ENCODE peak calls at places on chromosomes 7 and 10, in five cellular contexts. One of them, this sample, is unnamed.

GRCh38 chr10:77390481-77390891 is 247.1 kb downstream of the KCNMA1 start:
- DNase-seq in IMR-90: no peak
- DNase-seq in HepG2: no peak
- DNase-seq in K562: no peak
- DNase-seq in H1: no peak
- DNase-seq in this sample: no peak

GRCh38 chr7:4797858-4798705 is 22.7 kb downstream of the AP5Z1 start:
- DNase-seq in IMR-90: peak
- DNase-seq in HepG2: peak
- DNase-seq in K562: peak
- DNase-seq in H1: no peak
- DNase-seq in this sample: peak

GRCh38 chr10:18140957-18141888 is 999 bp downstream of the CACNB2 start:
- DNase-seq in IMR-90: no peak
- DNase-seq in HepG2: no peak
- DNase-seq in K562: no peak
- DNase-seq in H1: no peak
- DNase-seq in this sample: no peak

GRCh38 chr10:118045842-118046490 is 775 bp downstream of the RAB11FIP2 start:
- DNase-seq in IMR-90: peak
- DNase-seq in HepG2: peak
- DNase-seq in K562: no peak
- DNase-seq in H1: no peak
- DNase-seq in this sample: peak

GRCh38 chr7:28395806-28396205 is 16.5 kb upstream of the CREB5 start:
- DNase-seq in IMR-90: no peak
- DNase-seq in HepG2: no peak
- DNase-seq in K562: no peak
- DNase-seq in H1: no peak
- DNase-seq in this sample: no peak

GRCh38 chr10:131710142-131710861 is 190.5 kb upstream of the PPP2R2D start:
- DNase-seq in IMR-90: no peak
- DNase-seq in HepG2: no peak
- DNase-seq in K562: no peak
- DNase-seq in H1: no peak
- DNase-seq in this sample: no peak

GRCh38 chr10:29917311-29917710 is 142.1 kb downstream of the JCAD start:
- DNase-seq in IMR-90: no peak
- DNase-seq in HepG2: no peak
- DNase-seq in K562: no peak
- DNase-seq in H1: no peak
- DNase-seq in this sample: no peak

GRCh38 chr7:137772748-137773147 is 74.0 kb downstream of the DGKI start:
- DNase-seq in IMR-90: peak
- DNase-seq in HepG2: no peak
- DNase-seq in K562: no peak
- DNase-seq in H1: no peak
- DNase-seq in this sample: no peak

GRCh38 chr10:60704480-60704879 is 73.8 kb upstream of the CDK1 start:
- DNase-seq in IMR-90: no peak
- DNase-seq in HepG2: peak
- DNase-seq in K562: no peak
- DNase-seq in H1: no peak
- DNase-seq in this sample: peak

GRCh38 chr10:14916600-14916999 is 37.3 kb downstream of the DCLRE1C start:
- DNase-seq in IMR-90: no peak
- DNase-seq in HepG2: no peak
- DNase-seq in K562: no peak
- DNase-seq in H1: no peak
- DNase-seq in this sample: no peak

GRCh38 chr10:9853405-9854010 is 1164.2 kb upstream of the CELF2 start:
- DNase-seq in IMR-90: no peak
- DNase-seq in HepG2: no peak
- DNase-seq in K562: no peak
- DNase-seq in H1: no peak
- DNase-seq in this sample: no peak

GRCh38 chr7:70647801-70648491 is 484.0 kb upstream of the GALNT17 start:
- DNase-seq in IMR-90: peak
- DNase-seq in HepG2: no peak
- DNase-seq in K562: no peak
- DNase-seq in H1: no peak
- DNase-seq in this sample: no peak

GRCh38 chr10:92377962-92378361 is 87.0 kb downstream of the MARCHF5 start:
- DNase-seq in IMR-90: no peak
- DNase-seq in HepG2: no peak
- DNase-seq in K562: no peak
- DNase-seq in H1: no peak
- DNase-seq in this sample: no peak

GRCh38 chr7:119196183-119196582 is 971.7 kb downstream of the ANKRD7 start:
- DNase-seq in IMR-90: no peak
- DNase-seq in HepG2: no peak
- DNase-seq in K562: no peak
- DNase-seq in H1: no peak
- DNase-seq in this sample: no peak
- TF ChIP-seq MAFK in IMR-90: no peak
- TF ChIP-seq MAFK in HepG2: no peak
- TF ChIP-seq MAFK in K562: no peak
- TF ChIP-seq MAFK in H1: no peak
- TF ChIP-seq MAFK in this sample: no peak

DNA sequence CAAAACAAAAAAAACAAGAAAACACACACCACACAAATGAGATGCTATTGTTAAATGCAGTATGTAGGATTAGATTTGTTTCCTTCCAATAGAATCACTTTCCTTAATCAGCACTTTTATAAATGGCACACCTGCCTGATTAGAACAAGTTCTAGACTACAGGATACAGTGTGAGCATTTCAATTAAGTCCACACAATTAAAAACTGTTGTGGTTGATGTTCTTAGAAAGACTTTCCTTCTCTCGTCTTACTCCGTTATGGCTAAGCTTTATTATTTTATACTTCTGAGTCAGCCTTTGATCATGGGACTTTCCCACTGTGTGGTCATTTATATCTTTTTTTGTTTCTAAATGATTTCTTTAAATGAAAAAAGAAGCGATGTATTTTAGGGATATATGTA is 123.0 kb downstream of the KAT6B start:
- DNase-seq in IMR-90: peak
- DNase-seq in HepG2: no peak
- DNase-seq in K562: no peak
- DNase-seq in H1: no peak
- DNase-seq in this sample: no peak
- TF ChIP-seq MAFK in IMR-90: peak
- TF ChIP-seq MAFK in HepG2: peak
- TF ChIP-seq MAFK in K562: no peak
- TF ChIP-seq MAFK in H1: no peak
- TF ChIP-seq MAFK in this sample: peak

DNA sequence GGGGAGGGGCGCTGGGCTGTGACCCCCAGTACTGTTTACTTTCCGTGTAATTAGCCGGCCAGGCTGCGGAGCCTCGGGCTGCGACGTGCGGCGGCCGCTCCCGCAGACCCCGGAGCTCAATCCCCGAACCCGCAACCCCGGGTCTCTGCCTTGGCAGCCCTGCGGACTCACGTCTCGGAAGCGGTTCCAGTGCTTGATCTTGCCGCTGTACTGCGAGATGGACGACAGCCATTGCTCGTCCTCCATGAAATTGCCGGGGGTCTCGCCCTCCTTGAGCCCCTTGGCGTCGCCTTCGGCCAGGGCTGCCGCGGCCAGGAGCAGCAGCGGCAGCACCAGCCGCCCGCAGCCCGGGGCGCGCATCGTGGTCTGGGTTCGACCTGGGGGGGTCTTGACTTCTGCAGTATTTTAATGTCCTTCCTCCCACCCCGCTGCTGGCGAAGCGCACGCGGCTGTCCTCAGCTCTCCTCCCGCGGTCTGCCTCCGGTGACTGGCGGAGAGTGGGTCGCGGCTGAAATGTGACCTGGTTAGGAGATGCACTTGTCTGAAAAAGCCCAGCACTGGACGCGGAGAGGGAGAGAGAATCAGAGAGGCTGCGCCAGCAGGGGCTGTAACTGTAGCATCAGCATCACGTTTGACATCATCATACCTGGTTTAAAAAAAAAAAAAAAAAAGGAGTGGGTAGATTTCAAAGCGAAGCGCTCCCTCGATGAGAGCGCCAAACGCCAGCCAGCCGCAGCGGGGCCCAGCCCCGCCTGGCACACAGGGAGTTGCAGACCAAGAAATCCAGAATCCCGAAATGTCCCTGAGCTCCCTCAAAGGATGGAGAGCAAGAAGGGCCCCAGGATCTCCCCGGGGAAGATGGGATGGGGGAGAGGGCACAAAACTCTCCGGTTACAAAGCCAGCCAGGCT is at the start of gene SPOCK2:
- DNase-seq in IMR-90: no peak
- DNase-seq in HepG2: no peak
- DNase-seq in K562: no peak
- DNase-seq in H1: no peak
- DNase-seq in this sample: no peak
- TF ChIP-seq MAFK in IMR-90: no peak
- TF ChIP-seq MAFK in HepG2: no peak
- TF ChIP-seq MAFK in K562: no peak
- TF ChIP-seq MAFK in H1: no peak
- TF ChIP-seq MAFK in this sample: no peak

GRCh38 chr10:4825868-4826787 is at the start of gene AKR1E2:
- DNase-seq in IMR-90: peak
- DNase-seq in HepG2: no peak
- DNase-seq in K562: peak
- DNase-seq in H1: peak
- DNase-seq in this sample: peak

GRCh38 chr10:4829954-4830353 is 3.9 kb downstream of the AKR1E2 start:
- DNase-seq in IMR-90: no peak
- DNase-seq in HepG2: no peak
- DNase-seq in K562: no peak
- DNase-seq in H1: no peak
- DNase-seq in this sample: no peak

GRCh38 chr10:4830546-4830945 is 4.5 kb downstream of the AKR1E2 start:
- DNase-seq in IMR-90: no peak
- DNase-seq in HepG2: no peak
- DNase-seq in K562: no peak
- DNase-seq in H1: no peak
- DNase-seq in this sample: no peak

GRCh38 chr10:4826788-4827324 is 849 bp downstream of the AKR1E2 start:
- DNase-seq in IMR-90: no peak
- DNase-seq in HepG2: no peak
- DNase-seq in K562: no peak
- DNase-seq in H1: no peak
- DNase-seq in this sample: no peak

GRCh38 chr10:4828005-4828404 is 2.0 kb downstream of the AKR1E2 start:
- DNase-seq in IMR-90: no peak
- DNase-seq in HepG2: no peak
- DNase-seq in K562: peak
- DNase-seq in H1: no peak
- DNase-seq in this sample: no peak
- TF ChIP-seq MAFK in IMR-90: no peak
- TF ChIP-seq MAFK in HepG2: no peak
- TF ChIP-seq MAFK in K562: no peak
- TF ChIP-seq MAFK in H1: no peak
- TF ChIP-seq MAFK in this sample: no peak

GRCh38 chr10:112750427-112751167 is 199.4 kb upstream of the TCF7L2 start:
- DNase-seq in IMR-90: no peak
- DNase-seq in HepG2: peak
- DNase-seq in K562: no peak
- DNase-seq in H1: no peak
- DNase-seq in this sample: no peak
- TF ChIP-seq MAFK in IMR-90: no peak
- TF ChIP-seq MAFK in HepG2: peak
- TF ChIP-seq MAFK in K562: no peak
- TF ChIP-seq MAFK in H1: no peak
- TF ChIP-seq MAFK in this sample: peak

GRCh38 chr10:16662889-16663288 is 141.2 kb upstream of the C1QL3 start:
- DNase-seq in IMR-90: no peak
- DNase-seq in HepG2: no peak
- DNase-seq in K562: no peak
- DNase-seq in H1: no peak
- DNase-seq in this sample: no peak

DNA sequence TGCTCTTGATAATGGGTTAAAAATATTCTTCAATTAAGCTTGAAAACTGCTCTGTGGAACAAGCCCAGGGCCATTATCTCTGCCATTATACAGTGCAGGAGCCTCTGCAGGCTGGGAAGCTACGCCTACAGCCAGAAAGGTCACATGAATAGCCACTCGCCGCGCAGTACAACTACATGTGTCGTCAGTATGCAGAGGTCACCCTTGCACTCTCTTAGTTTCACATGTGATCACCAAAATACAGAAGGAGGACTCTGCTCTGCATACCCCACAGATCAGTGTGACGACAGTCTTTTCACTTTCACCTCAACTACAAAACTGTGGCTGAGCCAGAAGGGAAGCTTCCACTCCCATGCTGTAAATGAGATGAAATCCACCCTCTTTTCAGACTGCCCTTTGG is 141.8 kb upstream of the C1QL3 start:
- DNase-seq in IMR-90: no peak
- DNase-seq in HepG2: no peak
- DNase-seq in K562: no peak
- DNase-seq in H1: no peak
- DNase-seq in this sample: no peak
- TF ChIP-seq MAFK in IMR-90: no peak
- TF ChIP-seq MAFK in HepG2: no peak
- TF ChIP-seq MAFK in K562: no peak
- TF ChIP-seq MAFK in H1: no peak
- TF ChIP-seq MAFK in this sample: no peak

GRCh38 chr7:44116087-44116788 is 7.1 kb downstream of the POLD2 start:
- DNase-seq in IMR-90: no peak
- DNase-seq in HepG2: no peak
- DNase-seq in K562: no peak
- DNase-seq in H1: no peak
- DNase-seq in this sample: no peak
- TF ChIP-seq MAFK in IMR-90: no peak
- TF ChIP-seq MAFK in HepG2: no peak
- TF ChIP-seq MAFK in K562: no peak
- TF ChIP-seq MAFK in H1: no peak
- TF ChIP-seq MAFK in this sample: no peak